ENCODE peak calls at places on chromosomes 6 and 20, in five cellular contexts. K is Panc1, I is fibroblast of lung, G is heart right ventricle, C is right lobe of liver. O is an unnamed sample. For H3K36me3, the result is how much of the 10 kb centered on the place peaks cover.

GRCh38 chr6:10976571-10976970 is 67.5 kb downstream of the ELOVL2 start:
- DNase-seq in K (no peak), C (no peak), G (no peak), I (no peak), O (no peak)

GRCh38 chr6:142846459-142846831 is 98.5 kb downstream of the HIVEP2 start:
- DNase-seq in C (no peak), I (peak), G (no peak), K (no peak), O (no peak)

GRCh38 chr6:148323344-148323743 is 19.3 kb upstream of the SASH1 start:
- DNase-seq in C (no peak), G (no peak), K (no peak), I (no peak), O (no peak)

GRCh38 chr20:49854190-49854875 is 41.7 kb downstream of the SLC9A8 start:
- DNase-seq in K (no peak), G (no peak), I (no peak), C (no peak), O (no peak)

GRCh38 chr6:150684161-150684560 is 84.5 kb downstream of the PLEKHG1 start:
- DNase-seq in K (no peak), I (no peak), C (no peak), G (no peak), O (no peak)

GRCh38 chr6:166360243-166361079 is 18.1 kb upstream of the SFT2D1 start:
- DNase-seq in C (peak), I (peak), K (no peak), G (no peak), O (no peak)

GRCh38 chr6:139882234-139882633 is 507.8 kb upstream of the CITED2 start:
- DNase-seq in G (no peak), C (no peak), K (no peak), I (peak), O (no peak)

GRCh38 chr6:5105146-5105545 is 20.0 kb downstream of the PPP1R3G start:
- DNase-seq in G (no peak), K (no peak), C (no peak), I (no peak), O (no peak)

GRCh38 chr6:110708295-110708965 is 106.8 kb downstream of the CDK19 start:
- DNase-seq in I (peak), K (no peak), C (no peak), G (no peak), O (no peak)

GRCh38 chr6:7216941-7217621 is 95.9 kb downstream of the SSR1 start:
- DNase-seq in C (peak), G (peak), I (peak), K (no peak), O (no peak)

GRCh38 chr6:106533079-106533478 is 96.2 kb downstream of the RTN4IP1 start:
- DNase-seq in I (no peak), G (no peak), C (no peak), K (no peak), O (no peak)

GRCh38 chr20:56893206-56893605 is 264.1 kb downstream of the TFAP2C start:
- DNase-seq in C (no peak), G (no peak), I (no peak), K (no peak), O (no peak)

GRCh38 chr6:92623441-92623840 is 795.9 kb downstream of the EPHA7 start:
- DNase-seq in G (no peak), K (no peak), I (no peak), C (no peak), O (no peak)

GRCh38 chr20:61254881-61255589 is 3.0 kb downstream of the CDH4 start:
- DNase-seq in I (peak), G (no peak), K (no peak), C (no peak), O (peak)

GRCh38 chr6:44559486-44560270 is 172.2 kb downstream of the CDC5L start:
- DNase-seq in G (no peak), I (no peak), K (no peak), C (no peak), O (no peak)

GRCh38 chr6:159819932-159820640 is 20.0 kb downstream of the PNLDC1 start:
- DNase-seq in C (no peak), I (no peak), K (no peak), G (no peak), O (no peak)

GRCh38 chr6:158771399-158772158 is 47.6 kb downstream of the EZR start:
- DNase-seq in G (no peak), I (no peak), C (no peak), K (no peak), O (no peak)

GRCh38 chr6:75550544-75551167 is 51.0 kb upstream of the SENP6 start:
- DNase-seq in C (no peak), K (no peak), I (peak), G (no peak), O (no peak)

GRCh38 chr6:90955246-90955645 is 368.4 kb upstream of the MAP3K7 start:
- DNase-seq in G (no peak), I (no peak), K (no peak), C (no peak), O (no peak)

GRCh38 chr6:44166591-44167184 is 8.1 kb downstream of the CAPN11 start:
- DNase-seq in I (no peak), K (no peak), C (peak), G (no peak), O (no peak)

GRCh38 chr6:141451508-141452353 is 681.0 kb upstream of the GJE1 start:
- DNase-seq in K (peak), I (peak), C (no peak), G (no peak), O (no peak)

GRCh38 chr20:36847009-36847709 is 28.8 kb upstream of the TLDC2 start:
- DNase-seq in K (no peak), C (no peak), I (peak), G (peak), O (no peak)

GRCh38 chr20:33673411-33674293 is 576 bp downstream of the NECAB3 start:
- DNase-seq in K (no peak), C (no peak), G (no peak), I (peak), O (no peak)

GRCh38 chr6:6696867-6697531 is 108.5 kb downstream of the LY86 start:
- DNase-seq in G (peak), K (no peak), C (peak), I (peak), O (no peak)

GRCh38 chr20:2114106-2114505 is 12.5 kb downstream of the STK35 start:
- DNase-seq in I (no peak), C (no peak), K (no peak), G (no peak), O (no peak)

GRCh38 chr20:59987135-59987534 is 28.9 kb downstream of the CDH26 start:
- DNase-seq in G (no peak), K (no peak), C (no peak), I (no peak), O (no peak)

GRCh38 chr20:59988141-59988540 is 29.9 kb downstream of the CDH26 start:
- DNase-seq in G (no peak), K (peak), I (peak), C (no peak), O (peak)

GRCh38 chr20:59984551-59984950 is 26.3 kb downstream of the CDH26 start:
- DNase-seq in K (no peak), G (no peak), C (no peak), I (no peak), O (no peak)

DNA sequence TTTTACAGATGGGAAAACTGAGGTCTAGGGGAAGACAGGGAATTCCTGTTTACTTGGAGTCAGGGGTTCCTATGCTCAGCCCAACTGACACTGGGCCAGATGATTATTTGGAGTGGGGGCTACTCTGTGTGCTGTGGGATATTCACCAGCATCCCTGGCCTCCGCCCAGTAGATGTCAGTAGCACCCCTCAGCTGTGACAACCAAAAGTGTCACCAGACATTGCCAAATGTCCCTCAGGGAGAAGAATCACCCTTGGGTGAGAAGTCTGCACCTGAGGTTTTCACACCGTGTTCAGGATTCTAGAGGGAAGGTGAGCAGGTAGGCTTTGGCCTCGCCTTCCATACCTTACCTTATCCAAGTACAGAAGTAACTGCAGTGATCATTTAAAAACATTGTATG is 27.6 kb downstream of the CDH26 start:
- DNase-seq in I (no peak), C (no peak), K (no peak), G (no peak), O (no peak)
- TF ChIP-seq CTCF in I (no peak), C (no peak), K (peak), G (peak), O (no peak)

GRCh38 chr6:1406306-1407058 is 17.1 kb downstream of the FOXF2 start:
- DNase-seq in I (peak), K (no peak), G (no peak), C (peak), O (no peak)
- H3K4me3 ChIP-seq in I (no peak), K (no peak), G (no peak), C (no peak), O (no peak)

GRCh38 chr20:47227576-47227975 is 128.9 kb downstream of the ZMYND8 start:
- DNase-seq in C (no peak), K (no peak), G (no peak), I (no peak), O (no peak)
- H3K36me3 ChIP-seq in C (under half), K (under half), G (under half), I (under half), O (under half)

GRCh38 chr6:32855467-32856174 is 1.6 kb downstream of the PSMB9 start:
- DNase-seq in C (no peak), K (no peak), G (no peak), I (no peak), O (no peak)

GRCh38 chr6:32852018-32852843 is 1.3 kb downstream of the TAP1 start:
- DNase-seq in C (no peak), I (peak), G (peak), K (no peak), O (no peak)

GRCh38 chr6:32852844-32853540 is 512 bp downstream of the TAP1 start:
- DNase-seq in K (no peak), C (peak), G (peak), I (peak), O (no peak)

GRCh38 chr6:32853541-32854375 is at the start of the genes PSMB9 and TAP1:
- DNase-seq in I (peak), G (peak), K (peak), C (peak), O (no peak)

GRCh38 chr6:32854376-32855178 is 585 bp downstream of the PSMB9 start:
- DNase-seq in K (no peak), G (peak), C (no peak), I (peak), O (no peak)
- TF ChIP-seq CTCF in K (no peak), G (no peak), C (no peak), I (no peak), O (no peak)

DNA sequence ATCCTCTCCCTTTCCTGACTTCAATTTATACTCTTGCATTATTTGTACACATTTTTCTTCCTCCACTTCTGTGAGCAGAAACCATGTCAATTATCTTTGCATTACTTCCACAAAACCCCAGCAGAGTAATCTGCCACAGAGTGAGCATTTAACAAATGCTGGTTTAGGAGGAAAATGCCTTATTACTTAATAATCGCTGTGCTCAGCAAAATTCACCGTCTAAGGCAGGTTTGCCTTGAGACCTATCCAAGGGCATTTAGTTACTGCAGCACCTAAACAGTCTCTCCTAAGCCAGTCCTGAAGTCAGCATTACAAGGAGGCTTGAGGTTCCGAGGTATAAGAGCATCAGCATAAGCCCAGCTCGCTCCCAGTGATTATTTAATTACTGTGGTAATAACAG is 28.3 kb downstream of the MAP7 start:
- DNase-seq in G (no peak), K (no peak), I (no peak), C (no peak), O (no peak)
- H3K4me3 ChIP-seq in G (no peak), K (no peak), I (no peak), C (no peak), O (no peak)

GRCh38 chr6:89692256-89692655 is 53.7 kb upstream of the LYRM2 start:
- DNase-seq in I (no peak), K (no peak), G (no peak), C (no peak), O (no peak)
- H3K36me3 ChIP-seq in I (under half), K (under half), G (under half), C (under half), O (under half)

GRCh38 chr6:15247750-15248450 is 2.0 kb downstream of the JARID2 start:
- DNase-seq in K (no peak), I (peak), G (peak), C (peak), O (no peak)
- TF ChIP-seq CTCF in K (peak), I (no peak), G (peak), C (peak), O (no peak)

DNA sequence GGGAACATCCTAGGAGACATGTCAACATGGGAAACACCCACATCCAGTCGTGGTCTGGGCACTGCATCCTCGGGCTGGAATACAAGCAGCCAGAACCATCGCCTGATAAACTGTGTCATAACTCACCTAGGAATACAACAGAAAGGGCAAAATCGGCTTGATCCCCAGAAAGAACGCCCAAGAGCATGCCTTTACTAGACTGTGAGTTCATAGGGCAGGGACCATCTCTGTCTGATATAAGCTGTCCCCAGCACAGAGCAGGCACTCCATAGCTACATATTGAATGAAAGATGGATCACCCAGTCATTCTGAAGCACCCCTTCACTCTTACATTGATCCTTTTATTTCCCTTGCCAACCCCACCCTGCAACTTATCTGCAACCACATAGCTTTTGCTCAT is 23.8 kb downstream of the RIPOR2 start:
- DNase-seq in C (no peak), K (no peak), G (no peak), I (no peak), O (no peak)
- H3K4me3 ChIP-seq in C (no peak), K (no peak), G (no peak), I (no peak), O (no peak)

GRCh38 chr6:37474316-37474715 is 25.4 kb downstream of the CCDC167 start:
- DNase-seq in I (no peak), C (no peak), G (no peak), K (no peak), O (no peak)
- H3K36me3 ChIP-seq in I (under half), C (under half), G (under half), K (under half), O (under half)

O was measured in kidney epithelial cell.